ENCODE peak calls at places on chromosome 20, in four cellular contexts. T is amniotic stem cell, G is NCI-H1105, R is AML-193. L is an unnamed sample.

GRCh38 chr20:49501917-49502316 is 19.4 kb upstream of the KCNB1 start:
- DNase-seq in T (no peak), G (no peak), R (no peak), L (no peak)

GRCh38 chr20:11457476-11457875 is 460.2 kb upstream of the BTBD3 start:
- DNase-seq in T (no peak), G (no peak), R (no peak), L (peak; percentile 47)

GRCh38 chr20:59814835-59815340 is 118.5 kb downstream of the SYCP2 start:
- DNase-seq in T (no peak), G (no peak), R (no peak), L (no peak)

GRCh38 chr20:47326718-47327137 is 29.8 kb downstream of the ZMYND8 start:
- DNase-seq in T (no peak), G (no peak), R (no peak), L (no peak)

GRCh38 chr20:63957690-63958441 is 1.6 kb upstream of the UCKL1 start:
- DNase-seq in T (no peak), G (peak; percentile 62), R (no peak), L (peak; percentile 43)

GRCh38 chr20:62243106-62243505 is 4.8 kb downstream of the OSBPL2 start:
- DNase-seq in T (no peak), G (no peak), R (no peak), L (no peak)

GRCh38 chr20:46027245-46027853 is 1.7 kb upstream of the SLC12A5 start:
- DNase-seq in T (peak; percentile 61), G (no peak), R (peak; percentile 31), L (peak; percentile 29)

GRCh38 chr20:50321797-50322480 is 131.3 kb downstream of the CEBPB start:
- DNase-seq in T (no peak), G (no peak), R (no peak), L (no peak)

GRCh38 chr20:54510546-54511129 is 35.2 kb downstream of the DOK5 start:
- DNase-seq in T (no peak), G (no peak), R (no peak), L (no peak)

GRCh38 chr20:38091447-38092216 is 58.1 kb downstream of the RPRD1B start:
- DNase-seq in T (no peak), G (no peak), R (no peak), L (no peak)

GRCh38 chr20:47544240-47544639 is 42.6 kb downstream of the NCOA3 start:
- DNase-seq in T (no peak), G (no peak), R (no peak), L (no peak)

GRCh38 chr20:46850416-46850815 is 44.2 kb upstream of the EYA2 start:
- DNase-seq in T (no peak), G (no peak), R (no peak), L (no peak)

GRCh38 chr20:13851279-13851678 is 66.5 kb downstream of the NDUFAF5 start:
- DNase-seq in T (no peak), G (no peak), R (no peak), L (no peak)

GRCh38 chr20:52724586-52724985 is 247.6 kb upstream of the TSHZ2 start:
- DNase-seq in T (no peak), G (no peak), R (no peak), L (no peak)

GRCh38 chr20:32445539-32446273 is 87.6 kb downstream of the ASXL1 start:
- DNase-seq in T (no peak), G (no peak), R (no peak), L (no peak)

GRCh38 chr20:35992713-35993335 is 24.4 kb downstream of the CNBD2 start:
- DNase-seq in T (peak; percentile 6), G (peak; percentile 57), R (peak; percentile 69), L (peak; percentile 54)

GRCh38 chr20:11672959-11673358 is 244.7 kb upstream of the BTBD3 start:
- DNase-seq in T (no peak), G (no peak), R (no peak), L (no peak)

GRCh38 chr20:25223179-25223661 is 24.7 kb upstream of the PYGB start:
- DNase-seq in T (peak; percentile 67), G (no peak), R (no peak), L (no peak)